ENCODE peak calls at places on chromosomes 1 and 21, in five cellular contexts. M is germinal center, T is ovary, K is NCI-H524, S is H9. O is an unnamed sample.

GRCh38 chr1:53654216-53655210 is 84.5 kb downstream of the GLIS1 start:
- DNase-seq in M (no peak), T (no peak), K (no peak), S (no peak), O (no peak)

GRCh38 chr21:16280731-16281130 is 550.9 kb downstream of the USP25 start:
- DNase-seq in M (no peak), T (no peak), K (no peak), S (no peak), O (no peak)

GRCh38 chr1:5941671-5942070 is 50.6 kb downstream of the NPHP4 start:
- DNase-seq in M (no peak), T (no peak), K (no peak), S (peak; percentile 12), O (no peak)

GRCh38 chr1:98157524-98158293 is 236.9 kb upstream of the DPYD start:
- DNase-seq in M (no peak), T (no peak), K (no peak), S (no peak), O (no peak)

GRCh38 chr1:35210306-35211112 is 17.6 kb upstream of the SFPQ start:
- DNase-seq in M (no peak), T (no peak), K (peak; percentile 5), S (peak; percentile 60), O (no peak)

GRCh38 chr1:205355054-205355453 is 1.7 kb downstream of the KLHDC8A start:
- DNase-seq in M (no peak), T (peak; percentile 65), K (no peak), S (no peak), O (no peak)

GRCh38 chr1:228048659-228049333 is 33.7 kb upstream of the ARF1 start:
- DNase-seq in M (no peak), T (no peak), K (no peak), S (no peak), O (no peak)

GRCh38 chr21:14690886-14691285 is 144.8 kb upstream of the SAMSN1 start:
- DNase-seq in M (no peak), T (no peak), K (no peak), S (no peak), O (no peak)

GRCh38 chr1:182279302-182279701 is 112.3 kb downstream of the GLUL start:
- DNase-seq in M (no peak), T (no peak), K (no peak), S (no peak), O (no peak)

GRCh38 chr1:109472779-109473178 is 6.4 kb downstream of the SYPL2 start:
- DNase-seq in M (no peak), T (no peak), K (no peak), S (no peak), O (no peak)

GRCh38 chr1:27296773-27297214 is 25.2 kb upstream of the TMEM222 start:
- DNase-seq in M (peak; percentile 64), T (peak; percentile 81), K (peak; percentile 26), S (peak; percentile 75), O (peak; percentile 18)

GRCh38 chr1:39130297-39130696 is 74.2 kb upstream of the MACF1 start:
- DNase-seq in M (no peak), T (no peak), K (no peak), S (no peak), O (no peak)

GRCh38 chr1:106899644-106900043 is 156.8 kb upstream of the PRMT6 start:
- DNase-seq in M (no peak), T (no peak), K (no peak), S (no peak), O (no peak)

GRCh38 chr21:22342855-22343254 is 1344.6 kb downstream of the NCAM2 start:
- DNase-seq in M (no peak), T (no peak), K (no peak), S (no peak), O (no peak)

GRCh38 chr1:225882699-225883615 is 777 bp upstream of the TMEM63A start:
- DNase-seq in M (no peak), T (peak; percentile 67), K (no peak), S (peak; percentile 59), O (no peak)

O was measured in T-helper 22 cell.